ENCODE peak calls at places on chromosomes 5 and 9, in ten cellular contexts. One of them, this sample, is unnamed. For H3K36me3, the result is how much of the 10 kb centered on the place peaks cover.

GRCh38 chr9:90124961-90125360 is 517.7 kb downstream of the DIRAS2 start:
- DNase-seq in fibroblast of lung: peak
- DNase-seq in neuronal stem cell: no peak
- DNase-seq in mesendoderm: peak
- DNase-seq in gastrocnemius medialis: no peak
- DNase-seq in brain microvascular endothelial cell: no peak
- DNase-seq in GM23248: peak
- DNase-seq in CD4-positive, alpha-beta memory T cell: no peak
- DNase-seq in tibial artery: no peak
- DNase-seq in testis: no peak
- DNase-seq in this sample: no peak

GRCh38 chr5:171601266-171601881 is 181.9 kb downstream of the FGF18 start:
- DNase-seq in fibroblast of lung: no peak
- DNase-seq in neuronal stem cell: no peak
- DNase-seq in mesendoderm: no peak
- DNase-seq in gastrocnemius medialis: no peak
- DNase-seq in brain microvascular endothelial cell: no peak
- DNase-seq in GM23248: no peak
- DNase-seq in CD4-positive, alpha-beta memory T cell: no peak
- DNase-seq in tibial artery: no peak
- DNase-seq in testis: no peak
- DNase-seq in this sample: no peak

GRCh38 chr5:68962632-68963484 is 131.0 kb upstream of the SLC30A5 start:
- DNase-seq in fibroblast of lung: peak
- DNase-seq in neuronal stem cell: peak
- DNase-seq in mesendoderm: peak
- DNase-seq in gastrocnemius medialis: peak
- DNase-seq in brain microvascular endothelial cell: peak
- DNase-seq in GM23248: peak
- DNase-seq in CD4-positive, alpha-beta memory T cell: no peak
- DNase-seq in tibial artery: peak
- DNase-seq in testis: peak
- DNase-seq in this sample: no peak

GRCh38 chr9:98231770-98232478 is 23.5 kb downstream of the TBC1D2 start:
- DNase-seq in fibroblast of lung: peak
- DNase-seq in neuronal stem cell: no peak
- DNase-seq in mesendoderm: no peak
- DNase-seq in gastrocnemius medialis: no peak
- DNase-seq in brain microvascular endothelial cell: peak
- DNase-seq in GM23248: peak
- DNase-seq in CD4-positive, alpha-beta memory T cell: no peak
- DNase-seq in tibial artery: no peak
- DNase-seq in testis: no peak
- DNase-seq in this sample: no peak

GRCh38 chr9:128685022-128685332 is 4.0 kb upstream of the SET start:
- DNase-seq in fibroblast of lung: no peak
- DNase-seq in neuronal stem cell: no peak
- DNase-seq in mesendoderm: no peak
- DNase-seq in gastrocnemius medialis: no peak
- DNase-seq in brain microvascular endothelial cell: no peak
- DNase-seq in GM23248: no peak
- DNase-seq in CD4-positive, alpha-beta memory T cell: no peak
- DNase-seq in tibial artery: no peak
- DNase-seq in testis: no peak
- DNase-seq in this sample: no peak

GRCh38 chr9:36725777-36726356 is 153.2 kb downstream of the MELK start:
- DNase-seq in fibroblast of lung: no peak
- DNase-seq in neuronal stem cell: no peak
- DNase-seq in mesendoderm: peak
- DNase-seq in gastrocnemius medialis: no peak
- DNase-seq in brain microvascular endothelial cell: no peak
- DNase-seq in GM23248: no peak
- DNase-seq in CD4-positive, alpha-beta memory T cell: no peak
- DNase-seq in tibial artery: no peak
- DNase-seq in testis: no peak
- DNase-seq in this sample: no peak

GRCh38 chr5:160398806-160399205 is 1.0 kb downstream of the FAM200C start:
- DNase-seq in fibroblast of lung: peak
- DNase-seq in neuronal stem cell: no peak
- DNase-seq in mesendoderm: no peak
- DNase-seq in gastrocnemius medialis: no peak
- DNase-seq in brain microvascular endothelial cell: peak
- DNase-seq in GM23248: peak
- DNase-seq in CD4-positive, alpha-beta memory T cell: no peak
- DNase-seq in tibial artery: no peak
- DNase-seq in testis: no peak
- DNase-seq in this sample: no peak

GRCh38 chr9:98615633-98616032 is 93.1 kb downstream of the GABBR2 start:
- DNase-seq in fibroblast of lung: no peak
- DNase-seq in neuronal stem cell: no peak
- DNase-seq in mesendoderm: no peak
- DNase-seq in gastrocnemius medialis: no peak
- DNase-seq in brain microvascular endothelial cell: no peak
- DNase-seq in GM23248: no peak
- DNase-seq in CD4-positive, alpha-beta memory T cell: no peak
- DNase-seq in tibial artery: no peak
- DNase-seq in testis: no peak
- DNase-seq in this sample: no peak

DNA sequence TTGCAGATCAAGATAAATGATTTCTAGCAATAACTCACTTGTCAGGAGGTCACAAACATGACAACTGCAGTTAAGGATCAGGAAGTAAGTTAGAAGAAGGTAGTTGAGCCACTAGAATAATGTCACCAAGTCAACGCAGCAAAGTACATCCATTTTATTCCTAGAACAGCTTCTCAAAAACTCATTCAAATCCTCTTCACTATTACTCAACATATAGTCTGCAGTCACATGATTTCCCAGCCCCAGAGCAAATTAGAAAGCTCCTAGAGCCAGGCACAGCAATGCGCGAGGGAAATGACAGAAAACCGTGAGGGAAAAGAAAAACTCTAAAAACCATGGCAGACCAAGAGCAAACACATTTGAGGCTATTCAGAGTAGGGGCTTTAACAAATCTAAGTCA is 49.9 kb upstream of the ZNF622 start:
- DNase-seq in fibroblast of lung: no peak
- DNase-seq in neuronal stem cell: no peak
- DNase-seq in mesendoderm: no peak
- DNase-seq in gastrocnemius medialis: no peak
- DNase-seq in brain microvascular endothelial cell: no peak
- DNase-seq in GM23248: no peak
- DNase-seq in CD4-positive, alpha-beta memory T cell: no peak
- DNase-seq in tibial artery: no peak
- DNase-seq in testis: no peak
- DNase-seq in this sample: no peak
- H3K27ac ChIP-seq in fibroblast of lung: no peak
- H3K27ac ChIP-seq in neuronal stem cell: no peak
- H3K27ac ChIP-seq in mesendoderm: no peak
- H3K27ac ChIP-seq in gastrocnemius medialis: no peak
- H3K27ac ChIP-seq in brain microvascular endothelial cell: no peak
- H3K27ac ChIP-seq in GM23248: no peak
- H3K27ac ChIP-seq in CD4-positive, alpha-beta memory T cell: no peak
- H3K27ac ChIP-seq in tibial artery: no peak
- H3K27ac ChIP-seq in testis: no peak
- H3K27ac ChIP-seq in this sample: no peak

DNA sequence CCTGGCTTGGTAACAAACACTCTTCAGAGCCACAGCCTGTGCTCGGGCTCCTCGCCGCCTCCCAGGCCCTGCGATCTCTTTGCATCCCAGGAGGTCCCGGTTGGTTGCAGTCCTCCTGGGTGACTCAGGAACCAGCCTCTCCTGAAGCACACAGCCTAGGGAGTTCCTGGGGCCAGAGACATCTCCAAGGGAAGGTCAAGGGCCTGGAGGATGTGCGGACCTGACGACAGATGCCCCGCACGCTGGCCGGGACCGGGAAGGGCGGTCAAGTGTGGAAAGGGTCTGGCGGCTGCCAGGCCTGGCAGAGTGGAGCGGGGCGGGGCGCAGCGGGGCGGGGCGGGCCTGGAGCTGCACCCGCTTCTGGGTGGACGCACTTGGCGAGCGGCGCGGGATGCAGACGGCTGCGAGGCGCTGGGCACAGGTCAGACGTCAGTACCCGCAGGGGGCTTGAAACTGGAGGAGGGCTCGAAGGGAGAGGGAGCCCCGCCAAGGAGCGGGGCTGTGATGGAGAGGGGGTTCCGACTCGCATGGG is 45.0 kb upstream of the PRSS3 start:
- DNase-seq in fibroblast of lung: no peak
- DNase-seq in neuronal stem cell: no peak
- DNase-seq in mesendoderm: no peak
- DNase-seq in gastrocnemius medialis: no peak
- DNase-seq in brain microvascular endothelial cell: peak
- DNase-seq in GM23248: peak
- DNase-seq in CD4-positive, alpha-beta memory T cell: no peak
- DNase-seq in tibial artery: no peak
- DNase-seq in testis: no peak
- DNase-seq in this sample: no peak
- H3K4me3 ChIP-seq in fibroblast of lung: peak
- H3K4me3 ChIP-seq in neuronal stem cell: no peak
- H3K4me3 ChIP-seq in mesendoderm: no peak
- H3K4me3 ChIP-seq in gastrocnemius medialis: peak
- H3K4me3 ChIP-seq in brain microvascular endothelial cell: peak
- H3K4me3 ChIP-seq in GM23248: peak
- H3K4me3 ChIP-seq in CD4-positive, alpha-beta memory T cell: no peak
- H3K4me3 ChIP-seq in tibial artery: no peak
- H3K4me3 ChIP-seq in testis: no peak
- H3K4me3 ChIP-seq in this sample: no peak

GRCh38 chr9:108972186-108972585 is 38.0 kb downstream of the ABITRAM start:
- DNase-seq in fibroblast of lung: no peak
- DNase-seq in neuronal stem cell: no peak
- DNase-seq in mesendoderm: no peak
- DNase-seq in gastrocnemius medialis: no peak
- DNase-seq in brain microvascular endothelial cell: no peak
- DNase-seq in GM23248: no peak
- DNase-seq in CD4-positive, alpha-beta memory T cell: no peak
- DNase-seq in tibial artery: no peak
- DNase-seq in testis: no peak
- DNase-seq in this sample: no peak

GRCh38 chr9:108978121-108978694 is 35.1 kb downstream of the CTNNAL1 start:
- DNase-seq in fibroblast of lung: peak
- DNase-seq in neuronal stem cell: no peak
- DNase-seq in mesendoderm: no peak
- DNase-seq in gastrocnemius medialis: no peak
- DNase-seq in brain microvascular endothelial cell: no peak
- DNase-seq in GM23248: no peak
- DNase-seq in CD4-positive, alpha-beta memory T cell: no peak
- DNase-seq in tibial artery: no peak
- DNase-seq in testis: no peak
- DNase-seq in this sample: no peak

GRCh38 chr9:108972626-108973209 is 38.5 kb downstream of the ABITRAM start:
- DNase-seq in fibroblast of lung: peak
- DNase-seq in neuronal stem cell: no peak
- DNase-seq in mesendoderm: no peak
- DNase-seq in gastrocnemius medialis: no peak
- DNase-seq in brain microvascular endothelial cell: no peak
- DNase-seq in GM23248: peak
- DNase-seq in CD4-positive, alpha-beta memory T cell: no peak
- DNase-seq in tibial artery: no peak
- DNase-seq in testis: no peak
- DNase-seq in this sample: no peak

GRCh38 chr9:108967916-108968315 is 33.7 kb downstream of the ABITRAM start:
- DNase-seq in fibroblast of lung: no peak
- DNase-seq in neuronal stem cell: no peak
- DNase-seq in mesendoderm: no peak
- DNase-seq in gastrocnemius medialis: no peak
- DNase-seq in brain microvascular endothelial cell: no peak
- DNase-seq in GM23248: no peak
- DNase-seq in CD4-positive, alpha-beta memory T cell: no peak
- DNase-seq in tibial artery: no peak
- DNase-seq in testis: no peak
- DNase-seq in this sample: no peak

DNA sequence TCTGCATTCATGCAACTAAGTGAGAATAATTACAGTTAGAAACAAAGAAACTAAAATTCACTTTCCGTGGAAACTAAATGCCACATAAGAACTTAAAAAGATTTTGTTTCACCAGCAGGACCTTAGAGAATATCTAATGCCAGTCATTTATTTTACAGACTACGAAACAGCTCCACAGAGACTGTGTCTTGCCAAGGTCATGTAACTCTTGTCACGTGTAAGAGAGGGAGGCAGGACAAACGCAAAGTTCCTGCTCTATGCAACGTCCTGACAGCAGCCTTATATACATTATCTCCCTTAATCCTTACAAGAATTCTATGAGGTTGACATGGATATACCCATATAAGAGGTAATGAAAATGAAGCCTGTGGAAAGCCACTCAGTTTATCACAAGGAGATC is 39.4 kb downstream of the CTNNAL1 start:
- DNase-seq in fibroblast of lung: peak
- DNase-seq in neuronal stem cell: no peak
- DNase-seq in mesendoderm: no peak
- DNase-seq in gastrocnemius medialis: no peak
- DNase-seq in brain microvascular endothelial cell: no peak
- DNase-seq in GM23248: no peak
- DNase-seq in CD4-positive, alpha-beta memory T cell: no peak
- DNase-seq in tibial artery: no peak
- DNase-seq in testis: peak
- DNase-seq in this sample: no peak
- H3K36me3 ChIP-seq in fibroblast of lung: under half
- H3K36me3 ChIP-seq in neuronal stem cell: half or more
- H3K36me3 ChIP-seq in mesendoderm: under half
- H3K36me3 ChIP-seq in gastrocnemius medialis: under half
- H3K36me3 ChIP-seq in brain microvascular endothelial cell: under half
- H3K36me3 ChIP-seq in GM23248: under half
- H3K36me3 ChIP-seq in CD4-positive, alpha-beta memory T cell: under half
- H3K36me3 ChIP-seq in tibial artery: under half
- H3K36me3 ChIP-seq in testis: under half
- H3K36me3 ChIP-seq in this sample: under half

GRCh38 chr9:134410835-134411217 is 84.6 kb downstream of the RXRA start:
- DNase-seq in fibroblast of lung: no peak
- DNase-seq in neuronal stem cell: no peak
- DNase-seq in mesendoderm: no peak
- DNase-seq in gastrocnemius medialis: no peak
- DNase-seq in brain microvascular endothelial cell: no peak
- DNase-seq in GM23248: no peak
- DNase-seq in CD4-positive, alpha-beta memory T cell: no peak
- DNase-seq in tibial artery: no peak
- DNase-seq in testis: no peak
- DNase-seq in this sample: no peak

GRCh38 chr9:134407123-134407779 is 81.0 kb downstream of the RXRA start:
- DNase-seq in fibroblast of lung: peak
- DNase-seq in neuronal stem cell: peak
- DNase-seq in mesendoderm: peak
- DNase-seq in gastrocnemius medialis: peak
- DNase-seq in brain microvascular endothelial cell: peak
- DNase-seq in GM23248: peak
- DNase-seq in CD4-positive, alpha-beta memory T cell: peak
- DNase-seq in tibial artery: peak
- DNase-seq in testis: peak
- DNase-seq in this sample: peak

GRCh38 chr9:134408389-134408788 is 82.1 kb downstream of the RXRA start:
- DNase-seq in fibroblast of lung: no peak
- DNase-seq in neuronal stem cell: no peak
- DNase-seq in mesendoderm: no peak
- DNase-seq in gastrocnemius medialis: no peak
- DNase-seq in brain microvascular endothelial cell: no peak
- DNase-seq in GM23248: no peak
- DNase-seq in CD4-positive, alpha-beta memory T cell: no peak
- DNase-seq in tibial artery: no peak
- DNase-seq in testis: no peak
- DNase-seq in this sample: no peak

GRCh38 chr9:134410078-134410834 is 84.0 kb downstream of the RXRA start:
- DNase-seq in fibroblast of lung: no peak
- DNase-seq in neuronal stem cell: no peak
- DNase-seq in mesendoderm: no peak
- DNase-seq in gastrocnemius medialis: peak
- DNase-seq in brain microvascular endothelial cell: no peak
- DNase-seq in GM23248: no peak
- DNase-seq in CD4-positive, alpha-beta memory T cell: no peak
- DNase-seq in tibial artery: no peak
- DNase-seq in testis: no peak
- DNase-seq in this sample: no peak

GRCh38 chr9:134408939-134409737 is 82.9 kb downstream of the RXRA start:
- DNase-seq in fibroblast of lung: no peak
- DNase-seq in neuronal stem cell: no peak
- DNase-seq in mesendoderm: peak
- DNase-seq in gastrocnemius medialis: no peak
- DNase-seq in brain microvascular endothelial cell: no peak
- DNase-seq in GM23248: no peak
- DNase-seq in CD4-positive, alpha-beta memory T cell: no peak
- DNase-seq in tibial artery: no peak
- DNase-seq in testis: no peak
- DNase-seq in this sample: no peak
- H3K27ac ChIP-seq in fibroblast of lung: no peak
- H3K27ac ChIP-seq in neuronal stem cell: no peak
- H3K27ac ChIP-seq in mesendoderm: no peak
- H3K27ac ChIP-seq in gastrocnemius medialis: peak
- H3K27ac ChIP-seq in brain microvascular endothelial cell: no peak
- H3K27ac ChIP-seq in GM23248: no peak
- H3K27ac ChIP-seq in CD4-positive, alpha-beta memory T cell: no peak
- H3K27ac ChIP-seq in tibial artery: peak
- H3K27ac ChIP-seq in testis: no peak
- H3K27ac ChIP-seq in this sample: no peak

This sample was measured in CD8-positive, alpha-beta memory T cell.